ENCODE peak calls at places on chromosomes 16 and 17, in six cellular contexts. One of them, this sample, is unnamed.

GRCh38 chr16:78995441-78995840 is 605.1 kb downstream of the MAF start:
- DNase-seq in astrocyte: no peak
- DNase-seq in heart right ventricle: no peak
- DNase-seq in testis: no peak
- DNase-seq in cardiac fibroblast: no peak
- DNase-seq in lower lobe of right lung: no peak
- DNase-seq in this sample: no peak

GRCh38 chr16:72626623-72627022 is 421.3 kb downstream of the ZFHX3 start:
- DNase-seq in cardiac fibroblast: no peak
- DNase-seq in astrocyte: no peak
- DNase-seq in heart right ventricle: no peak
- DNase-seq in lower lobe of right lung: no peak
- DNase-seq in testis: no peak
- DNase-seq in this sample: no peak

GRCh38 chr17:63842173-63842539 is 329 bp downstream of the SMARCD2 start:
- DNase-seq in astrocyte: peak
- DNase-seq in heart right ventricle: peak
- DNase-seq in cardiac fibroblast: no peak
- DNase-seq in testis: no peak
- DNase-seq in lower lobe of right lung: peak
- DNase-seq in this sample: no peak

GRCh38 chr17:59845595-59846390 is 47.0 kb downstream of the TUBD1 start:
- DNase-seq in heart right ventricle: no peak
- DNase-seq in cardiac fibroblast: peak
- DNase-seq in testis: no peak
- DNase-seq in astrocyte: peak
- DNase-seq in lower lobe of right lung: peak
- DNase-seq in this sample: peak

GRCh38 chr16:10242076-10242475 is 59.8 kb upstream of the GRIN2A start:
- DNase-seq in heart right ventricle: no peak
- DNase-seq in astrocyte: no peak
- DNase-seq in cardiac fibroblast: no peak
- DNase-seq in lower lobe of right lung: no peak
- DNase-seq in testis: no peak
- DNase-seq in this sample: no peak

GRCh38 chr17:37570527-37571093 is 38.6 kb downstream of the SYNRG start:
- DNase-seq in lower lobe of right lung: peak
- DNase-seq in cardiac fibroblast: peak
- DNase-seq in heart right ventricle: peak
- DNase-seq in astrocyte: peak
- DNase-seq in testis: peak
- DNase-seq in this sample: peak

GRCh38 chr16:2500937-2501750 is 12.6 kb upstream of the ATP6V0C start:
- DNase-seq in lower lobe of right lung: peak
- DNase-seq in astrocyte: peak
- DNase-seq in heart right ventricle: peak
- DNase-seq in testis: peak
- DNase-seq in cardiac fibroblast: peak
- DNase-seq in this sample: peak

GRCh38 chr16:85428899-85429775 is 184.0 kb upstream of the GSE1 start:
- DNase-seq in heart right ventricle: no peak
- DNase-seq in testis: peak
- DNase-seq in cardiac fibroblast: no peak
- DNase-seq in astrocyte: no peak
- DNase-seq in lower lobe of right lung: peak
- DNase-seq in this sample: no peak

GRCh38 chr17:5683241-5683640 is 98.9 kb upstream of the NLRP1 start:
- DNase-seq in testis: no peak
- DNase-seq in heart right ventricle: no peak
- DNase-seq in astrocyte: no peak
- DNase-seq in cardiac fibroblast: no peak
- DNase-seq in lower lobe of right lung: no peak
- DNase-seq in this sample: no peak

GRCh38 chr16:70573451-70574121 is 50.0 kb downstream of the SF3B3 start:
- DNase-seq in astrocyte: peak
- DNase-seq in lower lobe of right lung: no peak
- DNase-seq in heart right ventricle: peak
- DNase-seq in testis: peak
- DNase-seq in cardiac fibroblast: peak
- DNase-seq in this sample: no peak

GRCh38 chr17:3796110-3796821 is 4.7 kb downstream of the ITGAE start:
- DNase-seq in cardiac fibroblast: no peak
- DNase-seq in lower lobe of right lung: no peak
- DNase-seq in testis: no peak
- DNase-seq in heart right ventricle: no peak
- DNase-seq in astrocyte: no peak
- DNase-seq in this sample: peak

GRCh38 chr16:84925773-84926372 is 85.5 kb downstream of the ZDHHC7 start:
- DNase-seq in cardiac fibroblast: no peak
- DNase-seq in astrocyte: no peak
- DNase-seq in testis: no peak
- DNase-seq in heart right ventricle: no peak
- DNase-seq in lower lobe of right lung: no peak
- DNase-seq in this sample: no peak

GRCh38 chr17:49890077-49890821 is 42.4 kb upstream of the TAC4 start:
- DNase-seq in lower lobe of right lung: no peak
- DNase-seq in testis: peak
- DNase-seq in heart right ventricle: peak
- DNase-seq in cardiac fibroblast: peak
- DNase-seq in astrocyte: no peak
- DNase-seq in this sample: no peak

GRCh38 chr16:50360779-50361178 is 8.0 kb downstream of the BRD7 start:
- DNase-seq in lower lobe of right lung: no peak
- DNase-seq in astrocyte: peak
- DNase-seq in heart right ventricle: no peak
- DNase-seq in cardiac fibroblast: no peak
- DNase-seq in testis: no peak
- DNase-seq in this sample: no peak

GRCh38 chr16:29756654-29757053 is 10.9 kb upstream of the C16orf54 start:
- DNase-seq in testis: no peak
- DNase-seq in lower lobe of right lung: no peak
- DNase-seq in heart right ventricle: no peak
- DNase-seq in astrocyte: peak
- DNase-seq in cardiac fibroblast: peak
- DNase-seq in this sample: no peak

GRCh38 chr16:4981473-4981872 is 23.3 kb downstream of the SEC14L5 start:
- DNase-seq in heart right ventricle: no peak
- DNase-seq in astrocyte: no peak
- DNase-seq in cardiac fibroblast: no peak
- DNase-seq in lower lobe of right lung: peak
- DNase-seq in testis: no peak
- DNase-seq in this sample: no peak

GRCh38 chr16:86515420-86515779 is 5.1 kb downstream of the FOXF1 start:
- DNase-seq in lower lobe of right lung: no peak
- DNase-seq in testis: no peak
- DNase-seq in cardiac fibroblast: no peak
- DNase-seq in astrocyte: no peak
- DNase-seq in heart right ventricle: no peak
- DNase-seq in this sample: no peak
- H3K4me3 ChIP-seq in lower lobe of right lung: peak
- H3K4me3 ChIP-seq in testis: no peak
- H3K4me3 ChIP-seq in cardiac fibroblast: no peak
- H3K4me3 ChIP-seq in astrocyte: peak
- H3K4me3 ChIP-seq in heart right ventricle: peak
- H3K4me3 ChIP-seq in this sample: no peak

DNA sequence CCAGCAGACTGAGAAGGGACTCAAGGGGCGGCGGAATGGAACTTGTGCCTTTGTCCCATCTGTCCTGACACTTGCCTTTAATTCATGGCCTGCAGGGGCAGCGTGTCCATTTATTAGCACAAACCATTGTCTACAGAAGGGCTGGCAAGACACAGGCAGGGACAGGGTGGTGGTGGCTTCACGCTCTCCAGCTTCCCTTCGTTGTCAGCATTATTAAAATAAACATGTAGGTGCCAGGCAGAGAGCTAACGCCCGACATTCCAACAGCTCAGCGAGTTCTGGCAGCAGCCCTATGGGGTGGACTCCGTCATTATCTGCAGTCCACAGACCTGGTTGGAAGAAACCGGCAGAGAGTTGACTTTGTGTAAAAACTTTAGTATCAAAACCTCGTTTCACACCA is 16.3 kb downstream of the DNAI2 start:
- DNase-seq in testis: no peak
- DNase-seq in lower lobe of right lung: no peak
- DNase-seq in astrocyte: no peak
- DNase-seq in cardiac fibroblast: no peak
- DNase-seq in heart right ventricle: no peak
- DNase-seq in this sample: no peak
- TF ChIP-seq CTCF in testis: no peak
- TF ChIP-seq CTCF in lower lobe of right lung: no peak
- TF ChIP-seq CTCF in astrocyte: no peak
- TF ChIP-seq CTCF in cardiac fibroblast: no peak
- TF ChIP-seq CTCF in heart right ventricle: no peak
- TF ChIP-seq CTCF in this sample: no peak

DNA sequence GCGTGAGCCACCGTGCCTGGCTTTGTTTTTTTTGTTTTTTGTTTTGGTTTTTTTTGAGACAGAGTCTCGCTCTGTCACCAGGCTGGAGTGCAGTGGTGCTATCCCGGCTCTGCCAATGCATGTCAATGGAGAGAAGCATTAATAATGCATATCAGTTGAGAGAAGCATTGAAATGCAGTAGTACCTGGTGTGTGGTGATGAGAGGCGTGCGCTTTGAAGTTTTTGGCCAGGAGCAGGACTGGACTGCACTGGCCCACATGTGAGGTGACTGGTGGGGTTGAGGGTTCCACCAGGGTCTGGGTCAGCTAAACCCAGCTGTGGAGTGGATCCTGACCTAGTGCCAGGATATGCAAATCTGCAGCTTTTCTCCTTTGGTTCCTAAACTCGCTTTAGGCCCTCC is 5.4 kb downstream of the SP2 start:
- DNase-seq in lower lobe of right lung: no peak
- DNase-seq in astrocyte: no peak
- DNase-seq in cardiac fibroblast: no peak
- DNase-seq in testis: no peak
- DNase-seq in heart right ventricle: no peak
- DNase-seq in this sample: no peak
- H3K4me3 ChIP-seq in lower lobe of right lung: no peak
- H3K4me3 ChIP-seq in astrocyte: no peak
- H3K4me3 ChIP-seq in cardiac fibroblast: no peak
- H3K4me3 ChIP-seq in testis: no peak
- H3K4me3 ChIP-seq in heart right ventricle: no peak
- H3K4me3 ChIP-seq in this sample: no peak

GRCh38 chr16:57795431-57795878 is 6.8 kb downstream of the KIFC3 start:
- DNase-seq in heart right ventricle: peak
- DNase-seq in cardiac fibroblast: peak
- DNase-seq in astrocyte: peak
- DNase-seq in lower lobe of right lung: peak
- DNase-seq in testis: peak
- DNase-seq in this sample: peak
- TF ChIP-seq CTCF in heart right ventricle: peak
- TF ChIP-seq CTCF in cardiac fibroblast: peak
- TF ChIP-seq CTCF in astrocyte: no peak
- TF ChIP-seq CTCF in lower lobe of right lung: peak
- TF ChIP-seq CTCF in testis: peak
- TF ChIP-seq CTCF in this sample: peak

DNA sequence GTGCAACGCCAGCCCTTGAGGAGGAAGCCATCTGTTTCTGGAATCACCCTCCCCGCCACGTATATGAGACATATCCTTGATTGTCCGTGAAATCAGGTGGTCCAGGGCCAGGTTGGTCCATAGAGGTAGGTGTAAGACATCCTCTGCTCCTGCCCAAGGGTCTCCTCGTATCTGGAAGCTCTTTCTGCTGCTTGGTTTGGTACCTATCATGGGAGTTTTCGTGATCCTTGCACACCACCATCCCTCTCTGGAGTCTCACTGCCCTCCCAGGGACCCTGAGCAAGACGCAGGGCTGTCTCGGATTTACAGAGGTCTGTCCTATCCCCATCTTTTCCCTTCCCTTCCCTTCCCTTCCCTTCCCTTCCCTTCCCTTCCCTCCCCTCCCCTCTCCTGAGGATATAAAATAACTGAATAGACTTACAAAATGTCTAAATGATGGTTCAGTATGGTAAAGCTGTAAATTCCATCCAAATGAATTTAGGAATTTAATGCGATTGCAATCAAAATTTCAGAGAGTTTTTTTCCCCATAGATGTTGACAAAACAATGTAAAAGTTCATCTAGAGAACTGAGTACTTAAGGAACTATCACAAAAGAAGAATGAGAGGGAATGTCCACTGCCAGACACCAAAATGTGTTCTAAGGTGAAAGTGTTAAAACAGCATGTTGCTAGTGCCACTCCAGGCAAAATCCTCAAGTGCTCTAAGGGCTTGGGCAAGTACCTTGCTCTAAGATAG is 2.0 kb upstream of the CCDC42 start:
- DNase-seq in testis: no peak
- DNase-seq in astrocyte: peak
- DNase-seq in cardiac fibroblast: no peak
- DNase-seq in lower lobe of right lung: no peak
- DNase-seq in heart right ventricle: no peak
- DNase-seq in this sample: peak
- H3K4me3 ChIP-seq in testis: peak
- H3K4me3 ChIP-seq in astrocyte: peak
- H3K4me3 ChIP-seq in cardiac fibroblast: peak
- H3K4me3 ChIP-seq in lower lobe of right lung: peak
- H3K4me3 ChIP-seq in heart right ventricle: peak
- H3K4me3 ChIP-seq in this sample: no peak